ENCODE peak calls at places on chromosomes 13 and 19, in seven cellular contexts. One of them, this sample, is unnamed.

GRCh38 chr19:58228584-58229254 is at the start of gene ZNF544:
- DNase-seq in heart right ventricle: peak; percentile 80
- DNase-seq in nephron progenitor cell: peak; percentile 71
- DNase-seq in brain microvascular endothelial cell: peak; percentile 57
- DNase-seq in GM13976: peak; percentile 93
- DNase-seq in Caco-2: peak; percentile 88
- DNase-seq in astrocyte of the spinal cord: peak; percentile 78
- DNase-seq in this sample: peak; percentile 89

GRCh38 chr13:36973621-36974268 is 25.4 kb downstream of the ALG5 start:
- DNase-seq in brain microvascular endothelial cell: no peak
- DNase-seq in heart right ventricle: no peak
- DNase-seq in astrocyte of the spinal cord: no peak
- DNase-seq in GM13976: peak; percentile 40
- DNase-seq in nephron progenitor cell: no peak
- DNase-seq in Caco-2: no peak
- DNase-seq in this sample: peak; percentile 22

GRCh38 chr19:39351537-39352037 is 9.4 kb downstream of the SAMD4B start:
- DNase-seq in nephron progenitor cell: no peak
- DNase-seq in GM13976: peak; percentile 87
- DNase-seq in astrocyte of the spinal cord: peak; percentile 5
- DNase-seq in heart right ventricle: no peak
- DNase-seq in Caco-2: no peak
- DNase-seq in brain microvascular endothelial cell: no peak
- DNase-seq in this sample: peak; percentile 90

GRCh38 chr19:17404015-17404414 is 1.4 kb downstream of the BST2 start:
- DNase-seq in GM13976: peak; percentile 42
- DNase-seq in Caco-2: no peak
- DNase-seq in astrocyte of the spinal cord: no peak
- DNase-seq in nephron progenitor cell: no peak
- DNase-seq in heart right ventricle: no peak
- DNase-seq in brain microvascular endothelial cell: no peak
- DNase-seq in this sample: no peak

GRCh38 chr19:50332264-50333038 is 3.3 kb upstream of the KCNC3 start:
- DNase-seq in Caco-2: peak; percentile 88
- DNase-seq in heart right ventricle: no peak
- DNase-seq in astrocyte of the spinal cord: no peak
- DNase-seq in brain microvascular endothelial cell: no peak
- DNase-seq in GM13976: peak; percentile 24
- DNase-seq in nephron progenitor cell: peak; percentile 43
- DNase-seq in this sample: peak; percentile 24

GRCh38 chr19:15154002-15154612 is 46.7 kb downstream of the NOTCH3 start:
- DNase-seq in Caco-2: peak; percentile 58
- DNase-seq in astrocyte of the spinal cord: peak; percentile 53
- DNase-seq in GM13976: no peak
- DNase-seq in brain microvascular endothelial cell: peak; percentile 60
- DNase-seq in heart right ventricle: no peak
- DNase-seq in nephron progenitor cell: peak; percentile 46
- DNase-seq in this sample: peak; percentile 33

GRCh38 chr19:49771674-49772139 is 4.9 kb downstream of the AP2A1 start:
- DNase-seq in astrocyte of the spinal cord: no peak
- DNase-seq in brain microvascular endothelial cell: no peak
- DNase-seq in heart right ventricle: no peak
- DNase-seq in nephron progenitor cell: no peak
- DNase-seq in Caco-2: no peak
- DNase-seq in GM13976: no peak
- DNase-seq in this sample: no peak

GRCh38 chr19:18995804-18996241 is 37.5 kb downstream of the SUGP2 start:
- DNase-seq in GM13976: peak; percentile 66
- DNase-seq in astrocyte of the spinal cord: peak; percentile 83
- DNase-seq in nephron progenitor cell: peak; percentile 45
- DNase-seq in brain microvascular endothelial cell: peak; percentile 88
- DNase-seq in Caco-2: peak; percentile 74
- DNase-seq in heart right ventricle: peak; percentile 33
- DNase-seq in this sample: peak; percentile 45

GRCh38 chr19:44912854-44913253 is 1.6 kb upstream of the APOC1 start:
- DNase-seq in nephron progenitor cell: no peak
- DNase-seq in brain microvascular endothelial cell: no peak
- DNase-seq in heart right ventricle: no peak
- DNase-seq in GM13976: no peak
- DNase-seq in Caco-2: no peak
- DNase-seq in astrocyte of the spinal cord: no peak
- DNase-seq in this sample: no peak

GRCh38 chr19:19335408-19336158 is 15.0 kb downstream of the MAU2 start:
- DNase-seq in astrocyte of the spinal cord: no peak
- DNase-seq in Caco-2: no peak
- DNase-seq in brain microvascular endothelial cell: no peak
- DNase-seq in nephron progenitor cell: no peak
- DNase-seq in GM13976: no peak
- DNase-seq in heart right ventricle: no peak
- DNase-seq in this sample: no peak

GRCh38 chr13:79289557-79289956 is 116.5 kb downstream of the RBM26 start:
- DNase-seq in nephron progenitor cell: no peak
- DNase-seq in astrocyte of the spinal cord: no peak
- DNase-seq in Caco-2: no peak
- DNase-seq in brain microvascular endothelial cell: no peak
- DNase-seq in heart right ventricle: no peak
- DNase-seq in GM13976: no peak
- DNase-seq in this sample: no peak

GRCh38 chr19:15112385-15112784 is 5.2 kb downstream of the SYDE1 start:
- DNase-seq in astrocyte of the spinal cord: no peak
- DNase-seq in brain microvascular endothelial cell: no peak
- DNase-seq in nephron progenitor cell: no peak
- DNase-seq in GM13976: no peak
- DNase-seq in heart right ventricle: no peak
- DNase-seq in Caco-2: no peak
- DNase-seq in this sample: no peak

GRCh38 chr19:31058676-31059075 is 290.6 kb downstream of the TSHZ3 start:
- DNase-seq in astrocyte of the spinal cord: no peak
- DNase-seq in nephron progenitor cell: no peak
- DNase-seq in Caco-2: no peak
- DNase-seq in heart right ventricle: no peak
- DNase-seq in GM13976: no peak
- DNase-seq in brain microvascular endothelial cell: no peak
- DNase-seq in this sample: no peak

GRCh38 chr13:26485786-26486185 is 71.7 kb upstream of the WASF3 start:
- DNase-seq in Caco-2: no peak
- DNase-seq in heart right ventricle: no peak
- DNase-seq in astrocyte of the spinal cord: no peak
- DNase-seq in brain microvascular endothelial cell: no peak
- DNase-seq in nephron progenitor cell: no peak
- DNase-seq in GM13976: no peak
- DNase-seq in this sample: no peak

GRCh38 chr13:72412481-72412880 is 314.9 kb downstream of the MZT1 start:
- DNase-seq in astrocyte of the spinal cord: no peak
- DNase-seq in GM13976: no peak
- DNase-seq in Caco-2: no peak
- DNase-seq in heart right ventricle: no peak
- DNase-seq in brain microvascular endothelial cell: no peak
- DNase-seq in nephron progenitor cell: no peak
- DNase-seq in this sample: no peak

GRCh38 chr19:31874313-31874712 is 471.1 kb upstream of the ZNF507 start:
- DNase-seq in Caco-2: no peak
- DNase-seq in GM13976: no peak
- DNase-seq in astrocyte of the spinal cord: no peak
- DNase-seq in heart right ventricle: no peak
- DNase-seq in nephron progenitor cell: no peak
- DNase-seq in brain microvascular endothelial cell: no peak
- DNase-seq in this sample: no peak

GRCh38 chr19:6730153-6730804 is 7.1 kb downstream of the GPR108 start:
- DNase-seq in GM13976: no peak
- DNase-seq in brain microvascular endothelial cell: no peak
- DNase-seq in Caco-2: no peak
- DNase-seq in heart right ventricle: no peak
- DNase-seq in astrocyte of the spinal cord: no peak
- DNase-seq in nephron progenitor cell: peak; percentile 81
- DNase-seq in this sample: no peak

GRCh38 chr19:5224480-5224879 is 116.1 kb downstream of the PTPRS start:
- DNase-seq in Caco-2: no peak
- DNase-seq in nephron progenitor cell: no peak
- DNase-seq in brain microvascular endothelial cell: no peak
- DNase-seq in astrocyte of the spinal cord: no peak
- DNase-seq in GM13976: no peak
- DNase-seq in heart right ventricle: no peak
- DNase-seq in this sample: no peak

GRCh38 chr19:49591731-49592485 is 926 bp downstream of the PRR12 start:
- DNase-seq in Caco-2: no peak
- DNase-seq in heart right ventricle: peak; percentile 46
- DNase-seq in brain microvascular endothelial cell: peak; percentile 19
- DNase-seq in nephron progenitor cell: peak; percentile 62
- DNase-seq in astrocyte of the spinal cord: peak; percentile 45
- DNase-seq in GM13976: peak; percentile 39
- DNase-seq in this sample: peak; percentile 36

GRCh38 chr19:7871280-7871529 is 3.0 kb downstream of the PRR36 start:
- DNase-seq in brain microvascular endothelial cell: no peak
- DNase-seq in GM13976: no peak
- DNase-seq in heart right ventricle: no peak
- DNase-seq in Caco-2: no peak
- DNase-seq in nephron progenitor cell: no peak
- DNase-seq in astrocyte of the spinal cord: no peak
- DNase-seq in this sample: no peak

GRCh38 chr19:36417752-36418286 is 625 bp downstream of the ZFP82 start:
- DNase-seq in GM13976: no peak
- DNase-seq in brain microvascular endothelial cell: no peak
- DNase-seq in heart right ventricle: peak; percentile 13
- DNase-seq in astrocyte of the spinal cord: no peak
- DNase-seq in nephron progenitor cell: peak; percentile 2
- DNase-seq in Caco-2: no peak
- DNase-seq in this sample: no peak

GRCh38 chr13:48151766-48152165 is 56.9 kb upstream of the MED4 start:
- DNase-seq in astrocyte of the spinal cord: no peak
- DNase-seq in brain microvascular endothelial cell: no peak
- DNase-seq in Caco-2: no peak
- DNase-seq in GM13976: no peak
- DNase-seq in heart right ventricle: no peak
- DNase-seq in nephron progenitor cell: no peak
- DNase-seq in this sample: no peak

GRCh38 chr19:12778020-12778904 is 2.9 kb upstream of the HOOK2 start:
- DNase-seq in Caco-2: peak; percentile 59
- DNase-seq in astrocyte of the spinal cord: peak; percentile 86
- DNase-seq in heart right ventricle: peak; percentile 78
- DNase-seq in nephron progenitor cell: peak; percentile 54
- DNase-seq in GM13976: peak; percentile 70
- DNase-seq in brain microvascular endothelial cell: peak; percentile 75
- DNase-seq in this sample: peak; percentile 65

GRCh38 chr13:21360463-21360862 is 98.6 kb downstream of the ZDHHC20 start:
- DNase-seq in astrocyte of the spinal cord: no peak
- DNase-seq in GM13976: no peak
- DNase-seq in nephron progenitor cell: no peak
- DNase-seq in heart right ventricle: no peak
- DNase-seq in Caco-2: no peak
- DNase-seq in brain microvascular endothelial cell: no peak
- DNase-seq in this sample: no peak
- TF ChIP-seq CTCF in astrocyte of the spinal cord: no peak
- TF ChIP-seq CTCF in GM13976: no peak
- TF ChIP-seq CTCF in nephron progenitor cell: no peak
- TF ChIP-seq CTCF in heart right ventricle: no peak
- TF ChIP-seq CTCF in Caco-2: no peak
- TF ChIP-seq CTCF in brain microvascular endothelial cell: no peak
- TF ChIP-seq CTCF in this sample: no peak

DNA sequence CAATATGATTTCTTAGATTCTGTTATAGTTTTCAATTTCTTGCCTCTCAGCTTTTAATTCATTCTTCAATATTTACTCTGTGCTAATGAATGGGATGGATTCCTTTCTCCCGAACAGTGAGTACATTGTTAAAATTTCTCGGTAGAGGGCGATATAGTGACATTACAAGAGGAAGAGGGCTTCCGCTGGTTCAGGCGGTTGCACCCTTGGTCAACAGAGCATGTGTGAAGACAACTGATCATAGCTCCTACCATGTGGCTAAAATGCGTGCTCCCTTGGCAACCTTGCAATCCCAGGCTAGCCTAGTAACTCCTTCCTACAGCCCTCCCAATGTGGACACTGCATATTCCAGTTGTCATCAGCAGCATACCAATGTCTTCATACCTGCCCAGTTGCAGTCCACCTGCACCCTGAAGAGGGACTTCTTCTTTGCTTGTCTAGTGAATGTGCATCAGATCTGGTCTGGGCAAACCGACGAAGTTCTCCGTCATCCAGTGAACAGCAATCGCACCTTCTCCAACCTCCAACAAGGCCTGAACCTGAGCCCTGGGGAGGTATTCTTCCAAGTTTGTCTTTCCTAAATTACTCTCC is 653.0 kb upstream of the GPC6 start:
- DNase-seq in GM13976: no peak
- DNase-seq in astrocyte of the spinal cord: peak; percentile 9
- DNase-seq in heart right ventricle: no peak
- DNase-seq in nephron progenitor cell: peak; percentile 37
- DNase-seq in Caco-2: peak; percentile 17
- DNase-seq in brain microvascular endothelial cell: peak; percentile 11
- DNase-seq in this sample: peak; percentile 10
- TF ChIP-seq CTCF in GM13976: no peak
- TF ChIP-seq CTCF in astrocyte of the spinal cord: peak; percentile 33
- TF ChIP-seq CTCF in heart right ventricle: no peak
- TF ChIP-seq CTCF in nephron progenitor cell: peak; percentile 62
- TF ChIP-seq CTCF in Caco-2: no peak
- TF ChIP-seq CTCF in brain microvascular endothelial cell: peak; percentile 62
- TF ChIP-seq CTCF in this sample: no peak

GRCh38 chr13:57633141-57633949 is 1.8 kb downstream of the PCDH17 start:
- DNase-seq in GM13976: peak; percentile 15
- DNase-seq in nephron progenitor cell: peak; percentile 68
- DNase-seq in heart right ventricle: peak; percentile 83
- DNase-seq in brain microvascular endothelial cell: no peak
- DNase-seq in Caco-2: no peak
- DNase-seq in astrocyte of the spinal cord: no peak
- DNase-seq in this sample: no peak

GRCh38 chr13:57635541-57635940 is 4.0 kb downstream of the PCDH17 start:
- DNase-seq in nephron progenitor cell: no peak
- DNase-seq in astrocyte of the spinal cord: no peak
- DNase-seq in brain microvascular endothelial cell: no peak
- DNase-seq in Caco-2: no peak
- DNase-seq in heart right ventricle: no peak
- DNase-seq in GM13976: no peak
- DNase-seq in this sample: no peak

GRCh38 chr13:57634829-57635165 is 3.3 kb downstream of the PCDH17 start:
- DNase-seq in brain microvascular endothelial cell: no peak
- DNase-seq in heart right ventricle: peak; percentile 20
- DNase-seq in astrocyte of the spinal cord: no peak
- DNase-seq in GM13976: no peak
- DNase-seq in nephron progenitor cell: peak; percentile 21
- DNase-seq in Caco-2: no peak
- DNase-seq in this sample: no peak

GRCh38 chr13:57632276-57633140 is 964 bp downstream of the PCDH17 start:
- DNase-seq in brain microvascular endothelial cell: no peak
- DNase-seq in GM13976: peak; percentile 24
- DNase-seq in astrocyte of the spinal cord: peak; percentile 39
- DNase-seq in heart right ventricle: peak; percentile 24
- DNase-seq in Caco-2: no peak
- DNase-seq in nephron progenitor cell: peak; percentile 43
- DNase-seq in this sample: peak; percentile 24

GRCh38 chr13:57633950-57634828 is 2.6 kb downstream of the PCDH17 start:
- DNase-seq in astrocyte of the spinal cord: no peak
- DNase-seq in GM13976: peak; percentile 13
- DNase-seq in heart right ventricle: peak; percentile 20
- DNase-seq in brain microvascular endothelial cell: no peak
- DNase-seq in Caco-2: no peak
- DNase-seq in nephron progenitor cell: peak; percentile 16
- DNase-seq in this sample: no peak
- TF ChIP-seq CTCF in astrocyte of the spinal cord: peak; percentile 25
- TF ChIP-seq CTCF in GM13976: no peak
- TF ChIP-seq CTCF in heart right ventricle: no peak
- TF ChIP-seq CTCF in brain microvascular endothelial cell: peak; percentile 38
- TF ChIP-seq CTCF in Caco-2: no peak
- TF ChIP-seq CTCF in nephron progenitor cell: no peak
- TF ChIP-seq CTCF in this sample: no peak

GRCh38 chr13:71374471-71375041 is 492.4 kb downstream of the DACH1 start:
- DNase-seq in GM13976: no peak
- DNase-seq in nephron progenitor cell: no peak
- DNase-seq in heart right ventricle: no peak
- DNase-seq in astrocyte of the spinal cord: no peak
- DNase-seq in brain microvascular endothelial cell: no peak
- DNase-seq in Caco-2: no peak
- DNase-seq in this sample: no peak
- TF ChIP-seq CTCF in GM13976: no peak
- TF ChIP-seq CTCF in nephron progenitor cell: no peak
- TF ChIP-seq CTCF in heart right ventricle: no peak
- TF ChIP-seq CTCF in astrocyte of the spinal cord: no peak
- TF ChIP-seq CTCF in brain microvascular endothelial cell: no peak
- TF ChIP-seq CTCF in Caco-2: no peak
- TF ChIP-seq CTCF in this sample: no peak

This sample was measured in GM20000.